ENCODE peak calls at places on chromosomes 7 and 10, in ten cellular contexts. One of them, this sample, is unnamed.

GRCh38 chr10:88707429-88708110 is 1.5 kb downstream of the LIPK start:
- DNase-seq in smooth muscle cell of the brain vasculature: peak
- DNase-seq in nephron progenitor cell: no peak
- DNase-seq in dermis microvascular lymphatic vessel endothelial cell: peak
- DNase-seq in neural progenitor cell: no peak
- DNase-seq in posterior cingulate gyrus: no peak
- DNase-seq in HuH-7.5: no peak
- DNase-seq in DND-41: no peak
- DNase-seq in fibroblast of mammary gland: peak
- DNase-seq in T-helper 17 cell: no peak
- DNase-seq in this sample: no peak

GRCh38 chr10:72567884-72568283 is 58.0 kb downstream of the MICU1 start:
- DNase-seq in smooth muscle cell of the brain vasculature: no peak
- DNase-seq in nephron progenitor cell: no peak
- DNase-seq in dermis microvascular lymphatic vessel endothelial cell: no peak
- DNase-seq in neural progenitor cell: peak
- DNase-seq in posterior cingulate gyrus: no peak
- DNase-seq in HuH-7.5: no peak
- DNase-seq in DND-41: no peak
- DNase-seq in fibroblast of mammary gland: peak
- DNase-seq in T-helper 17 cell: no peak
- DNase-seq in this sample: peak

GRCh38 chr7:11212816-11213215 is 239.1 kb downstream of the PHF14 start:
- DNase-seq in smooth muscle cell of the brain vasculature: no peak
- DNase-seq in nephron progenitor cell: no peak
- DNase-seq in dermis microvascular lymphatic vessel endothelial cell: no peak
- DNase-seq in neural progenitor cell: no peak
- DNase-seq in posterior cingulate gyrus: no peak
- DNase-seq in HuH-7.5: no peak
- DNase-seq in DND-41: no peak
- DNase-seq in fibroblast of mammary gland: no peak
- DNase-seq in T-helper 17 cell: no peak
- DNase-seq in this sample: no peak

GRCh38 chr10:126702181-126702580 is 31.7 kb upstream of the C10orf90 start:
- DNase-seq in smooth muscle cell of the brain vasculature: no peak
- DNase-seq in nephron progenitor cell: no peak
- DNase-seq in dermis microvascular lymphatic vessel endothelial cell: no peak
- DNase-seq in neural progenitor cell: no peak
- DNase-seq in posterior cingulate gyrus: no peak
- DNase-seq in HuH-7.5: no peak
- DNase-seq in DND-41: no peak
- DNase-seq in fibroblast of mammary gland: peak
- DNase-seq in T-helper 17 cell: no peak
- DNase-seq in this sample: no peak

GRCh38 chr7:90231304-90231703 is 13.7 kb upstream of the CFAP69 start:
- DNase-seq in smooth muscle cell of the brain vasculature: no peak
- DNase-seq in nephron progenitor cell: no peak
- DNase-seq in dermis microvascular lymphatic vessel endothelial cell: no peak
- DNase-seq in neural progenitor cell: no peak
- DNase-seq in posterior cingulate gyrus: no peak
- DNase-seq in HuH-7.5: no peak
- DNase-seq in DND-41: no peak
- DNase-seq in fibroblast of mammary gland: no peak
- DNase-seq in T-helper 17 cell: no peak
- DNase-seq in this sample: no peak

GRCh38 chr10:72802291-72803118 is 91.0 kb upstream of the OIT3 start:
- DNase-seq in smooth muscle cell of the brain vasculature: no peak
- DNase-seq in nephron progenitor cell: no peak
- DNase-seq in dermis microvascular lymphatic vessel endothelial cell: peak
- DNase-seq in neural progenitor cell: no peak
- DNase-seq in posterior cingulate gyrus: no peak
- DNase-seq in HuH-7.5: no peak
- DNase-seq in DND-41: no peak
- DNase-seq in fibroblast of mammary gland: peak
- DNase-seq in T-helper 17 cell: no peak
- DNase-seq in this sample: no peak

GRCh38 chr7:67518580-67518979 is 521.9 kb downstream of the TYW1 start:
- DNase-seq in smooth muscle cell of the brain vasculature: no peak
- DNase-seq in nephron progenitor cell: no peak
- DNase-seq in dermis microvascular lymphatic vessel endothelial cell: no peak
- DNase-seq in neural progenitor cell: no peak
- DNase-seq in posterior cingulate gyrus: no peak
- DNase-seq in HuH-7.5: no peak
- DNase-seq in DND-41: no peak
- DNase-seq in fibroblast of mammary gland: no peak
- DNase-seq in T-helper 17 cell: no peak
- DNase-seq in this sample: no peak

GRCh38 chr10:52956451-52956850 is 183.9 kb upstream of the MBL2 start:
- DNase-seq in smooth muscle cell of the brain vasculature: no peak
- DNase-seq in nephron progenitor cell: no peak
- DNase-seq in dermis microvascular lymphatic vessel endothelial cell: no peak
- DNase-seq in neural progenitor cell: no peak
- DNase-seq in posterior cingulate gyrus: no peak
- DNase-seq in HuH-7.5: no peak
- DNase-seq in DND-41: no peak
- DNase-seq in fibroblast of mammary gland: no peak
- DNase-seq in T-helper 17 cell: no peak
- DNase-seq in this sample: no peak

GRCh38 chr10:77925795-77926565 is 575 bp downstream of the DLG5 start:
- DNase-seq in smooth muscle cell of the brain vasculature: no peak
- DNase-seq in nephron progenitor cell: peak
- DNase-seq in dermis microvascular lymphatic vessel endothelial cell: peak
- DNase-seq in neural progenitor cell: peak
- DNase-seq in posterior cingulate gyrus: peak
- DNase-seq in HuH-7.5: no peak
- DNase-seq in DND-41: peak
- DNase-seq in fibroblast of mammary gland: peak
- DNase-seq in T-helper 17 cell: no peak
- DNase-seq in this sample: peak

GRCh38 chr7:128347573-128348147 is 4.0 kb upstream of the RBM28 start:
- DNase-seq in smooth muscle cell of the brain vasculature: no peak
- DNase-seq in nephron progenitor cell: peak
- DNase-seq in dermis microvascular lymphatic vessel endothelial cell: peak
- DNase-seq in neural progenitor cell: peak
- DNase-seq in posterior cingulate gyrus: peak
- DNase-seq in HuH-7.5: peak
- DNase-seq in DND-41: peak
- DNase-seq in fibroblast of mammary gland: peak
- DNase-seq in T-helper 17 cell: peak
- DNase-seq in this sample: peak

GRCh38 chr10:48659790-48660189 is 24.9 kb upstream of the WDFY4 start:
- DNase-seq in smooth muscle cell of the brain vasculature: no peak
- DNase-seq in nephron progenitor cell: no peak
- DNase-seq in dermis microvascular lymphatic vessel endothelial cell: peak
- DNase-seq in neural progenitor cell: peak
- DNase-seq in posterior cingulate gyrus: no peak
- DNase-seq in HuH-7.5: no peak
- DNase-seq in DND-41: no peak
- DNase-seq in fibroblast of mammary gland: no peak
- DNase-seq in T-helper 17 cell: no peak
- DNase-seq in this sample: peak

GRCh38 chr10:89793649-89794254 is 92.4 kb downstream of the KIF20B start:
- DNase-seq in smooth muscle cell of the brain vasculature: peak
- DNase-seq in nephron progenitor cell: peak
- DNase-seq in dermis microvascular lymphatic vessel endothelial cell: peak
- DNase-seq in neural progenitor cell: peak
- DNase-seq in posterior cingulate gyrus: no peak
- DNase-seq in HuH-7.5: peak
- DNase-seq in DND-41: peak
- DNase-seq in fibroblast of mammary gland: peak
- DNase-seq in T-helper 17 cell: no peak
- DNase-seq in this sample: peak

GRCh38 chr10:3043512-3044368 is 23.6 kb upstream of the PFKP start:
- DNase-seq in smooth muscle cell of the brain vasculature: no peak
- DNase-seq in nephron progenitor cell: peak
- DNase-seq in dermis microvascular lymphatic vessel endothelial cell: peak
- DNase-seq in neural progenitor cell: peak
- DNase-seq in posterior cingulate gyrus: peak
- DNase-seq in HuH-7.5: peak
- DNase-seq in DND-41: peak
- DNase-seq in fibroblast of mammary gland: peak
- DNase-seq in T-helper 17 cell: no peak
- DNase-seq in this sample: peak

GRCh38 chr10:797179-797578 is 107.7 kb upstream of the DIP2C start:
- DNase-seq in smooth muscle cell of the brain vasculature: no peak
- DNase-seq in nephron progenitor cell: no peak
- DNase-seq in dermis microvascular lymphatic vessel endothelial cell: no peak
- DNase-seq in neural progenitor cell: no peak
- DNase-seq in posterior cingulate gyrus: no peak
- DNase-seq in HuH-7.5: no peak
- DNase-seq in DND-41: no peak
- DNase-seq in fibroblast of mammary gland: no peak
- DNase-seq in T-helper 17 cell: no peak
- DNase-seq in this sample: no peak

GRCh38 chr7:32285698-32286097 is 204.5 kb downstream of the LSM5 start:
- DNase-seq in smooth muscle cell of the brain vasculature: no peak
- DNase-seq in nephron progenitor cell: no peak
- DNase-seq in dermis microvascular lymphatic vessel endothelial cell: no peak
- DNase-seq in neural progenitor cell: no peak
- DNase-seq in posterior cingulate gyrus: no peak
- DNase-seq in HuH-7.5: no peak
- DNase-seq in DND-41: no peak
- DNase-seq in fibroblast of mammary gland: no peak
- DNase-seq in T-helper 17 cell: no peak
- DNase-seq in this sample: no peak

GRCh38 chr7:131251371-131251770 is 76.3 kb upstream of the MKLN1 start:
- DNase-seq in smooth muscle cell of the brain vasculature: no peak
- DNase-seq in nephron progenitor cell: no peak
- DNase-seq in dermis microvascular lymphatic vessel endothelial cell: no peak
- DNase-seq in neural progenitor cell: no peak
- DNase-seq in posterior cingulate gyrus: no peak
- DNase-seq in HuH-7.5: no peak
- DNase-seq in DND-41: no peak
- DNase-seq in fibroblast of mammary gland: no peak
- DNase-seq in T-helper 17 cell: no peak
- DNase-seq in this sample: no peak

GRCh38 chr7:92754756-92755581 is 81.4 kb downstream of the CDK6 start:
- DNase-seq in smooth muscle cell of the brain vasculature: no peak
- DNase-seq in nephron progenitor cell: peak
- DNase-seq in dermis microvascular lymphatic vessel endothelial cell: no peak
- DNase-seq in neural progenitor cell: no peak
- DNase-seq in posterior cingulate gyrus: peak
- DNase-seq in HuH-7.5: no peak
- DNase-seq in DND-41: peak
- DNase-seq in fibroblast of mammary gland: no peak
- DNase-seq in T-helper 17 cell: no peak
- DNase-seq in this sample: no peak

GRCh38 chr7:158832994-158833393 is 3.7 kb upstream of the ESYT2 start:
- DNase-seq in smooth muscle cell of the brain vasculature: no peak
- DNase-seq in nephron progenitor cell: no peak
- DNase-seq in dermis microvascular lymphatic vessel endothelial cell: no peak
- DNase-seq in neural progenitor cell: no peak
- DNase-seq in posterior cingulate gyrus: no peak
- DNase-seq in HuH-7.5: no peak
- DNase-seq in DND-41: no peak
- DNase-seq in fibroblast of mammary gland: no peak
- DNase-seq in T-helper 17 cell: no peak
- DNase-seq in this sample: no peak

GRCh38 chr10:127577376-127577775 is 28.3 kb downstream of the NPS start:
- DNase-seq in smooth muscle cell of the brain vasculature: no peak
- DNase-seq in nephron progenitor cell: no peak
- DNase-seq in dermis microvascular lymphatic vessel endothelial cell: peak
- DNase-seq in neural progenitor cell: no peak
- DNase-seq in posterior cingulate gyrus: no peak
- DNase-seq in HuH-7.5: no peak
- DNase-seq in DND-41: no peak
- DNase-seq in fibroblast of mammary gland: peak
- DNase-seq in T-helper 17 cell: no peak
- DNase-seq in this sample: no peak

GRCh38 chr7:151460474-151460855 is 20.5 kb upstream of the CRYGN start:
- DNase-seq in smooth muscle cell of the brain vasculature: no peak
- DNase-seq in nephron progenitor cell: no peak
- DNase-seq in dermis microvascular lymphatic vessel endothelial cell: no peak
- DNase-seq in neural progenitor cell: no peak
- DNase-seq in posterior cingulate gyrus: no peak
- DNase-seq in HuH-7.5: no peak
- DNase-seq in DND-41: no peak
- DNase-seq in fibroblast of mammary gland: no peak
- DNase-seq in T-helper 17 cell: no peak
- DNase-seq in this sample: no peak

GRCh38 chr10:123759496-123760070 is 93.4 kb downstream of the GPR26 start:
- DNase-seq in smooth muscle cell of the brain vasculature: no peak
- DNase-seq in nephron progenitor cell: no peak
- DNase-seq in dermis microvascular lymphatic vessel endothelial cell: no peak
- DNase-seq in neural progenitor cell: peak
- DNase-seq in posterior cingulate gyrus: no peak
- DNase-seq in HuH-7.5: no peak
- DNase-seq in DND-41: no peak
- DNase-seq in fibroblast of mammary gland: no peak
- DNase-seq in T-helper 17 cell: no peak
- DNase-seq in this sample: no peak

GRCh38 chr7:42790196-42790595 is 121.7 kb downstream of the C7orf25 start:
- DNase-seq in smooth muscle cell of the brain vasculature: no peak
- DNase-seq in nephron progenitor cell: no peak
- DNase-seq in dermis microvascular lymphatic vessel endothelial cell: no peak
- DNase-seq in neural progenitor cell: no peak
- DNase-seq in posterior cingulate gyrus: no peak
- DNase-seq in HuH-7.5: no peak
- DNase-seq in DND-41: no peak
- DNase-seq in fibroblast of mammary gland: peak
- DNase-seq in T-helper 17 cell: no peak
- DNase-seq in this sample: no peak

GRCh38 chr10:43230101-43230908 is 36.6 kb downstream of the RASGEF1A start:
- DNase-seq in smooth muscle cell of the brain vasculature: no peak
- DNase-seq in nephron progenitor cell: peak
- DNase-seq in dermis microvascular lymphatic vessel endothelial cell: no peak
- DNase-seq in neural progenitor cell: peak
- DNase-seq in posterior cingulate gyrus: no peak
- DNase-seq in HuH-7.5: no peak
- DNase-seq in DND-41: no peak
- DNase-seq in fibroblast of mammary gland: no peak
- DNase-seq in T-helper 17 cell: peak
- DNase-seq in this sample: peak

GRCh38 chr7:151592868-151593486 is 73.3 kb upstream of the RHEB start:
- DNase-seq in smooth muscle cell of the brain vasculature: no peak
- DNase-seq in nephron progenitor cell: no peak
- DNase-seq in dermis microvascular lymphatic vessel endothelial cell: peak
- DNase-seq in neural progenitor cell: no peak
- DNase-seq in posterior cingulate gyrus: no peak
- DNase-seq in HuH-7.5: no peak
- DNase-seq in DND-41: no peak
- DNase-seq in fibroblast of mammary gland: peak
- DNase-seq in T-helper 17 cell: no peak
- DNase-seq in this sample: no peak

GRCh38 chr10:72315611-72316385 is 38.9 kb downstream of the DNAJB12 start:
- DNase-seq in smooth muscle cell of the brain vasculature: no peak
- DNase-seq in nephron progenitor cell: no peak
- DNase-seq in dermis microvascular lymphatic vessel endothelial cell: peak
- DNase-seq in neural progenitor cell: no peak
- DNase-seq in posterior cingulate gyrus: no peak
- DNase-seq in HuH-7.5: no peak
- DNase-seq in DND-41: no peak
- DNase-seq in fibroblast of mammary gland: peak
- DNase-seq in T-helper 17 cell: no peak
- DNase-seq in this sample: peak

GRCh38 chr7:149780056-149780455 is 6.7 kb upstream of the ZNF467 start:
- DNase-seq in smooth muscle cell of the brain vasculature: no peak
- DNase-seq in nephron progenitor cell: no peak
- DNase-seq in dermis microvascular lymphatic vessel endothelial cell: no peak
- DNase-seq in neural progenitor cell: no peak
- DNase-seq in posterior cingulate gyrus: no peak
- DNase-seq in HuH-7.5: no peak
- DNase-seq in DND-41: no peak
- DNase-seq in fibroblast of mammary gland: no peak
- DNase-seq in T-helper 17 cell: no peak
- DNase-seq in this sample: no peak

GRCh38 chr10:101060036-101060950 is 1.5 kb upstream of the KAZALD1 start:
- DNase-seq in smooth muscle cell of the brain vasculature: peak
- DNase-seq in nephron progenitor cell: peak
- DNase-seq in dermis microvascular lymphatic vessel endothelial cell: peak
- DNase-seq in neural progenitor cell: peak
- DNase-seq in posterior cingulate gyrus: peak
- DNase-seq in HuH-7.5: peak
- DNase-seq in DND-41: peak
- DNase-seq in fibroblast of mammary gland: peak
- DNase-seq in T-helper 17 cell: peak
- DNase-seq in this sample: peak

GRCh38 chr10:104255244-104255981 is 721 bp downstream of the GSTO1 start:
- DNase-seq in smooth muscle cell of the brain vasculature: no peak
- DNase-seq in nephron progenitor cell: no peak
- DNase-seq in dermis microvascular lymphatic vessel endothelial cell: peak
- DNase-seq in neural progenitor cell: peak
- DNase-seq in posterior cingulate gyrus: no peak
- DNase-seq in HuH-7.5: no peak
- DNase-seq in DND-41: peak
- DNase-seq in fibroblast of mammary gland: peak
- DNase-seq in T-helper 17 cell: no peak
- DNase-seq in this sample: peak

This sample was measured in H7.